ENCODE peak calls at places on chromosomes 2 and 18, in ten cellular contexts. One of them, this sample, is unnamed.

GRCh38 chr18:73556904-73557303 is 590.7 kb downstream of the FBXO15 start:
- DNase-seq in A549: no peak
- DNase-seq in iPS-NIHi11: no peak
- DNase-seq in fibroblast of the conjunctiva: no peak
- DNase-seq in heart right ventricle: no peak
- DNase-seq in M059J: no peak
- DNase-seq in pulmonary artery endothelial cell: no peak
- DNase-seq in endodermal cell: no peak
- DNase-seq in CD4-positive, alpha-beta T cell: no peak
- DNase-seq in NCI-H460: no peak
- DNase-seq in this sample: no peak

GRCh38 chr2:83051538-83052192 is 1407.4 kb downstream of the SUCLG1 start:
- DNase-seq in iPS-NIHi11: no peak
- DNase-seq in endodermal cell: no peak
- DNase-seq in A549: no peak
- DNase-seq in fibroblast of the conjunctiva: no peak
- DNase-seq in NCI-H460: no peak
- DNase-seq in heart right ventricle: no peak
- DNase-seq in CD4-positive, alpha-beta T cell: no peak
- DNase-seq in pulmonary artery endothelial cell: peak
- DNase-seq in M059J: no peak
- DNase-seq in this sample: no peak

GRCh38 chr2:56040834-56041233 is 117.3 kb upstream of the EFEMP1 start:
- DNase-seq in pulmonary artery endothelial cell: no peak
- DNase-seq in heart right ventricle: no peak
- DNase-seq in M059J: no peak
- DNase-seq in endodermal cell: no peak
- DNase-seq in iPS-NIHi11: no peak
- DNase-seq in CD4-positive, alpha-beta T cell: no peak
- DNase-seq in fibroblast of the conjunctiva: no peak
- DNase-seq in NCI-H460: no peak
- DNase-seq in A549: no peak
- DNase-seq in this sample: no peak

GRCh38 chr2:182291296-182291695 is 135.5 kb downstream of the PDE1A start:
- DNase-seq in endodermal cell: no peak
- DNase-seq in CD4-positive, alpha-beta T cell: no peak
- DNase-seq in pulmonary artery endothelial cell: no peak
- DNase-seq in iPS-NIHi11: no peak
- DNase-seq in NCI-H460: no peak
- DNase-seq in M059J: peak
- DNase-seq in heart right ventricle: no peak
- DNase-seq in A549: no peak
- DNase-seq in fibroblast of the conjunctiva: no peak
- DNase-seq in this sample: no peak

GRCh38 chr2:164992818-164993217 is 37.5 kb upstream of the SLC38A11 start:
- DNase-seq in iPS-NIHi11: peak
- DNase-seq in fibroblast of the conjunctiva: peak
- DNase-seq in heart right ventricle: peak
- DNase-seq in M059J: peak
- DNase-seq in A549: peak
- DNase-seq in endodermal cell: peak
- DNase-seq in pulmonary artery endothelial cell: peak
- DNase-seq in NCI-H460: peak
- DNase-seq in CD4-positive, alpha-beta T cell: no peak
- DNase-seq in this sample: peak

GRCh38 chr2:188971316-188971930 is 2.8 kb upstream of the COL3A1 start:
- DNase-seq in iPS-NIHi11: no peak
- DNase-seq in pulmonary artery endothelial cell: no peak
- DNase-seq in endodermal cell: no peak
- DNase-seq in heart right ventricle: no peak
- DNase-seq in A549: no peak
- DNase-seq in CD4-positive, alpha-beta T cell: no peak
- DNase-seq in NCI-H460: no peak
- DNase-seq in M059J: no peak
- DNase-seq in fibroblast of the conjunctiva: no peak
- DNase-seq in this sample: no peak

GRCh38 chr2:203498161-203498560 is 36.9 kb downstream of the RAPH1 start:
- DNase-seq in fibroblast of the conjunctiva: peak
- DNase-seq in M059J: peak
- DNase-seq in NCI-H460: peak
- DNase-seq in endodermal cell: no peak
- DNase-seq in pulmonary artery endothelial cell: peak
- DNase-seq in iPS-NIHi11: no peak
- DNase-seq in heart right ventricle: no peak
- DNase-seq in A549: peak
- DNase-seq in CD4-positive, alpha-beta T cell: no peak
- DNase-seq in this sample: no peak

GRCh38 chr2:116510117-116510671 is 1304.3 kb upstream of the DDX18 start:
- DNase-seq in pulmonary artery endothelial cell: no peak
- DNase-seq in iPS-NIHi11: peak
- DNase-seq in fibroblast of the conjunctiva: no peak
- DNase-seq in A549: peak
- DNase-seq in M059J: no peak
- DNase-seq in heart right ventricle: no peak
- DNase-seq in CD4-positive, alpha-beta T cell: no peak
- DNase-seq in endodermal cell: peak
- DNase-seq in NCI-H460: peak
- DNase-seq in this sample: peak

GRCh38 chr2:11307764-11308415 is 36.5 kb downstream of the ROCK2 start:
- DNase-seq in M059J: no peak
- DNase-seq in iPS-NIHi11: no peak
- DNase-seq in pulmonary artery endothelial cell: no peak
- DNase-seq in A549: no peak
- DNase-seq in heart right ventricle: no peak
- DNase-seq in endodermal cell: no peak
- DNase-seq in NCI-H460: no peak
- DNase-seq in CD4-positive, alpha-beta T cell: no peak
- DNase-seq in fibroblast of the conjunctiva: no peak
- DNase-seq in this sample: no peak

GRCh38 chr2:9818097-9818496 is 25.2 kb upstream of the TAF1B start:
- DNase-seq in NCI-H460: no peak
- DNase-seq in CD4-positive, alpha-beta T cell: no peak
- DNase-seq in pulmonary artery endothelial cell: no peak
- DNase-seq in endodermal cell: no peak
- DNase-seq in fibroblast of the conjunctiva: no peak
- DNase-seq in M059J: no peak
- DNase-seq in iPS-NIHi11: no peak
- DNase-seq in heart right ventricle: no peak
- DNase-seq in A549: no peak
- DNase-seq in this sample: no peak

GRCh38 chr2:194271283-194271961 is 1385.6 kb upstream of the SLC39A10 start:
- DNase-seq in endodermal cell: no peak
- DNase-seq in heart right ventricle: no peak
- DNase-seq in A549: no peak
- DNase-seq in pulmonary artery endothelial cell: no peak
- DNase-seq in fibroblast of the conjunctiva: no peak
- DNase-seq in NCI-H460: no peak
- DNase-seq in iPS-NIHi11: no peak
- DNase-seq in M059J: no peak
- DNase-seq in CD4-positive, alpha-beta T cell: no peak
- DNase-seq in this sample: no peak

GRCh38 chr18:37270046-37270665 is 295.4 kb downstream of the CELF4 start:
- DNase-seq in iPS-NIHi11: peak
- DNase-seq in heart right ventricle: peak
- DNase-seq in M059J: peak
- DNase-seq in fibroblast of the conjunctiva: peak
- DNase-seq in CD4-positive, alpha-beta T cell: no peak
- DNase-seq in A549: peak
- DNase-seq in NCI-H460: peak
- DNase-seq in endodermal cell: peak
- DNase-seq in pulmonary artery endothelial cell: no peak
- DNase-seq in this sample: peak

GRCh38 chr2:31333527-31334183 is 80.9 kb downstream of the XDH start:
- DNase-seq in fibroblast of the conjunctiva: peak
- DNase-seq in endodermal cell: peak
- DNase-seq in A549: peak
- DNase-seq in pulmonary artery endothelial cell: peak
- DNase-seq in CD4-positive, alpha-beta T cell: peak
- DNase-seq in M059J: peak
- DNase-seq in NCI-H460: peak
- DNase-seq in heart right ventricle: peak
- DNase-seq in iPS-NIHi11: peak
- DNase-seq in this sample: peak

GRCh38 chr2:95670167-95670566 is 78.4 kb downstream of the TRIM43 start:
- DNase-seq in fibroblast of the conjunctiva: no peak
- DNase-seq in NCI-H460: no peak
- DNase-seq in M059J: peak
- DNase-seq in heart right ventricle: no peak
- DNase-seq in CD4-positive, alpha-beta T cell: no peak
- DNase-seq in iPS-NIHi11: no peak
- DNase-seq in endodermal cell: no peak
- DNase-seq in pulmonary artery endothelial cell: no peak
- DNase-seq in A549: no peak
- DNase-seq in this sample: no peak

GRCh38 chr2:216974321-216975302 is 114.7 kb upstream of the TNP1 start:
- DNase-seq in endodermal cell: no peak
- DNase-seq in pulmonary artery endothelial cell: no peak
- DNase-seq in heart right ventricle: peak
- DNase-seq in CD4-positive, alpha-beta T cell: no peak
- DNase-seq in A549: no peak
- DNase-seq in NCI-H460: no peak
- DNase-seq in M059J: no peak
- DNase-seq in fibroblast of the conjunctiva: no peak
- DNase-seq in iPS-NIHi11: no peak
- DNase-seq in this sample: no peak

GRCh38 chr18:10299686-10300085 is 154.7 kb upstream of the APCDD1 start:
- DNase-seq in NCI-H460: no peak
- DNase-seq in fibroblast of the conjunctiva: peak
- DNase-seq in iPS-NIHi11: no peak
- DNase-seq in pulmonary artery endothelial cell: no peak
- DNase-seq in endodermal cell: no peak
- DNase-seq in M059J: peak
- DNase-seq in A549: no peak
- DNase-seq in CD4-positive, alpha-beta T cell: no peak
- DNase-seq in heart right ventricle: no peak
- DNase-seq in this sample: no peak

GRCh38 chr18:44835555-44836156 is 155.0 kb downstream of the SETBP1 start:
- DNase-seq in M059J: peak
- DNase-seq in CD4-positive, alpha-beta T cell: no peak
- DNase-seq in NCI-H460: no peak
- DNase-seq in heart right ventricle: no peak
- DNase-seq in pulmonary artery endothelial cell: no peak
- DNase-seq in iPS-NIHi11: no peak
- DNase-seq in A549: no peak
- DNase-seq in fibroblast of the conjunctiva: no peak
- DNase-seq in endodermal cell: no peak
- DNase-seq in this sample: peak

GRCh38 chr18:45505497-45506206 is 109.6 kb upstream of the SLC14A2 start:
- DNase-seq in heart right ventricle: no peak
- DNase-seq in fibroblast of the conjunctiva: peak
- DNase-seq in NCI-H460: no peak
- DNase-seq in M059J: no peak
- DNase-seq in CD4-positive, alpha-beta T cell: no peak
- DNase-seq in pulmonary artery endothelial cell: no peak
- DNase-seq in iPS-NIHi11: no peak
- DNase-seq in A549: no peak
- DNase-seq in endodermal cell: peak
- DNase-seq in this sample: no peak

GRCh38 chr2:46887028-46887885 is 28.3 kb downstream of the MCFD2 start:
- DNase-seq in pulmonary artery endothelial cell: no peak
- DNase-seq in NCI-H460: no peak
- DNase-seq in A549: no peak
- DNase-seq in fibroblast of the conjunctiva: no peak
- DNase-seq in M059J: peak
- DNase-seq in heart right ventricle: no peak
- DNase-seq in iPS-NIHi11: no peak
- DNase-seq in CD4-positive, alpha-beta T cell: no peak
- DNase-seq in endodermal cell: no peak
- DNase-seq in this sample: no peak

GRCh38 chr2:134412639-134412999 is 158.7 kb downstream of the MGAT5 start:
- DNase-seq in M059J: no peak
- DNase-seq in CD4-positive, alpha-beta T cell: no peak
- DNase-seq in A549: no peak
- DNase-seq in iPS-NIHi11: no peak
- DNase-seq in fibroblast of the conjunctiva: no peak
- DNase-seq in heart right ventricle: no peak
- DNase-seq in endodermal cell: no peak
- DNase-seq in NCI-H460: no peak
- DNase-seq in pulmonary artery endothelial cell: no peak
- DNase-seq in this sample: no peak

GRCh38 chr18:66564236-66564635 is 39.7 kb downstream of the CDH19 start:
- DNase-seq in iPS-NIHi11: no peak
- DNase-seq in A549: no peak
- DNase-seq in endodermal cell: no peak
- DNase-seq in CD4-positive, alpha-beta T cell: no peak
- DNase-seq in pulmonary artery endothelial cell: no peak
- DNase-seq in fibroblast of the conjunctiva: no peak
- DNase-seq in M059J: no peak
- DNase-seq in NCI-H460: no peak
- DNase-seq in heart right ventricle: no peak
- DNase-seq in this sample: no peak

GRCh38 chr18:42201137-42201536 is 246.1 kb downstream of the PIK3C3 start:
- DNase-seq in pulmonary artery endothelial cell: no peak
- DNase-seq in NCI-H460: no peak
- DNase-seq in fibroblast of the conjunctiva: no peak
- DNase-seq in endodermal cell: no peak
- DNase-seq in iPS-NIHi11: no peak
- DNase-seq in heart right ventricle: no peak
- DNase-seq in A549: no peak
- DNase-seq in M059J: no peak
- DNase-seq in CD4-positive, alpha-beta T cell: no peak
- DNase-seq in this sample: no peak

GRCh38 chr2:165758276-165758675 is 35.8 kb downstream of the GALNT3 start:
- DNase-seq in iPS-NIHi11: no peak
- DNase-seq in fibroblast of the conjunctiva: no peak
- DNase-seq in CD4-positive, alpha-beta T cell: no peak
- DNase-seq in NCI-H460: no peak
- DNase-seq in pulmonary artery endothelial cell: no peak
- DNase-seq in A549: no peak
- DNase-seq in M059J: peak
- DNase-seq in heart right ventricle: no peak
- DNase-seq in endodermal cell: no peak
- DNase-seq in this sample: no peak

GRCh38 chr2:215961981-215962380 is 51.4 kb downstream of the MREG start:
- DNase-seq in NCI-H460: no peak
- DNase-seq in iPS-NIHi11: no peak
- DNase-seq in fibroblast of the conjunctiva: no peak
- DNase-seq in A549: no peak
- DNase-seq in M059J: no peak
- DNase-seq in endodermal cell: no peak
- DNase-seq in heart right ventricle: no peak
- DNase-seq in pulmonary artery endothelial cell: no peak
- DNase-seq in CD4-positive, alpha-beta T cell: no peak
- DNase-seq in this sample: no peak

GRCh38 chr18:36114738-36115137 is 14.4 kb downstream of the SLC39A6 start:
- DNase-seq in CD4-positive, alpha-beta T cell: no peak
- DNase-seq in M059J: no peak
- DNase-seq in pulmonary artery endothelial cell: no peak
- DNase-seq in fibroblast of the conjunctiva: no peak
- DNase-seq in iPS-NIHi11: no peak
- DNase-seq in A549: no peak
- DNase-seq in NCI-H460: no peak
- DNase-seq in endodermal cell: no peak
- DNase-seq in heart right ventricle: no peak
- DNase-seq in this sample: no peak

GRCh38 chr2:162243305-162243693 is at the start of gene FAP:
- DNase-seq in iPS-NIHi11: no peak
- DNase-seq in endodermal cell: no peak
- DNase-seq in heart right ventricle: peak
- DNase-seq in pulmonary artery endothelial cell: no peak
- DNase-seq in fibroblast of the conjunctiva: peak
- DNase-seq in A549: no peak
- DNase-seq in M059J: peak
- DNase-seq in NCI-H460: no peak
- DNase-seq in CD4-positive, alpha-beta T cell: no peak
- DNase-seq in this sample: no peak

GRCh38 chr2:54556659-54557121 is 100.6 kb downstream of the SPTBN1 start:
- DNase-seq in M059J: peak
- DNase-seq in pulmonary artery endothelial cell: no peak
- DNase-seq in CD4-positive, alpha-beta T cell: no peak
- DNase-seq in heart right ventricle: no peak
- DNase-seq in A549: no peak
- DNase-seq in fibroblast of the conjunctiva: no peak
- DNase-seq in iPS-NIHi11: no peak
- DNase-seq in endodermal cell: no peak
- DNase-seq in NCI-H460: no peak
- DNase-seq in this sample: no peak

GRCh38 chr2:78940998-78941397 is 84.5 kb upstream of the REG3G start:
- DNase-seq in A549: no peak
- DNase-seq in fibroblast of the conjunctiva: no peak
- DNase-seq in M059J: no peak
- DNase-seq in heart right ventricle: no peak
- DNase-seq in NCI-H460: no peak
- DNase-seq in pulmonary artery endothelial cell: peak
- DNase-seq in endodermal cell: no peak
- DNase-seq in CD4-positive, alpha-beta T cell: no peak
- DNase-seq in iPS-NIHi11: no peak
- DNase-seq in this sample: no peak